ENCODE peak calls at places on chromosomes 2 and 18, in eight cellular contexts. One of them, this sample, is unnamed.

GRCh38 chr2:20065885-20066602 is 14.6 kb upstream of the LAPTM4A start:
- DNase-seq in neuronal stem cell: no peak
- DNase-seq in caudate nucleus: no peak
- DNase-seq in mammary epithelial cell: peak
- DNase-seq in right cardiac atrium: peak
- DNase-seq in sigmoid colon: peak
- DNase-seq in GM23338: no peak
- DNase-seq in coronary artery: no peak
- DNase-seq in this sample: peak

GRCh38 chr2:57510704-57511103 is 535.9 kb upstream of the VRK2 start:
- DNase-seq in neuronal stem cell: no peak
- DNase-seq in caudate nucleus: no peak
- DNase-seq in mammary epithelial cell: no peak
- DNase-seq in right cardiac atrium: no peak
- DNase-seq in sigmoid colon: no peak
- DNase-seq in GM23338: peak
- DNase-seq in coronary artery: no peak
- DNase-seq in this sample: no peak

GRCh38 chr18:49517483-49517882 is 30.4 kb upstream of the C18orf32 start:
- DNase-seq in neuronal stem cell: no peak
- DNase-seq in caudate nucleus: no peak
- DNase-seq in mammary epithelial cell: no peak
- DNase-seq in right cardiac atrium: no peak
- DNase-seq in sigmoid colon: no peak
- DNase-seq in GM23338: no peak
- DNase-seq in coronary artery: no peak
- DNase-seq in this sample: no peak

GRCh38 chr2:29293830-29294438 is 178.7 kb downstream of the CLIP4 start:
- DNase-seq in neuronal stem cell: peak
- DNase-seq in caudate nucleus: no peak
- DNase-seq in mammary epithelial cell: peak
- DNase-seq in right cardiac atrium: no peak
- DNase-seq in sigmoid colon: no peak
- DNase-seq in GM23338: peak
- DNase-seq in coronary artery: no peak
- DNase-seq in this sample: no peak

GRCh38 chr18:9109523-9109922 is 7.0 kb downstream of the NDUFV2 start:
- DNase-seq in neuronal stem cell: no peak
- DNase-seq in caudate nucleus: no peak
- DNase-seq in mammary epithelial cell: no peak
- DNase-seq in right cardiac atrium: no peak
- DNase-seq in sigmoid colon: no peak
- DNase-seq in GM23338: no peak
- DNase-seq in coronary artery: no peak
- DNase-seq in this sample: no peak

GRCh38 chr2:40165503-40165867 is 286.4 kb downstream of the SLC8A1 start:
- DNase-seq in neuronal stem cell: no peak
- DNase-seq in caudate nucleus: no peak
- DNase-seq in mammary epithelial cell: no peak
- DNase-seq in right cardiac atrium: peak
- DNase-seq in sigmoid colon: peak
- DNase-seq in GM23338: no peak
- DNase-seq in coronary artery: no peak
- DNase-seq in this sample: no peak

GRCh38 chr2:159460227-159460626 is 156.1 kb downstream of the BAZ2B start:
- DNase-seq in neuronal stem cell: no peak
- DNase-seq in caudate nucleus: no peak
- DNase-seq in mammary epithelial cell: no peak
- DNase-seq in right cardiac atrium: no peak
- DNase-seq in sigmoid colon: no peak
- DNase-seq in GM23338: no peak
- DNase-seq in coronary artery: no peak
- DNase-seq in this sample: no peak

GRCh38 chr2:55014962-55015939 is 35.0 kb downstream of the RTN4 start:
- DNase-seq in neuronal stem cell: no peak
- DNase-seq in caudate nucleus: no peak
- DNase-seq in mammary epithelial cell: peak
- DNase-seq in right cardiac atrium: peak
- DNase-seq in sigmoid colon: peak
- DNase-seq in GM23338: peak
- DNase-seq in coronary artery: no peak
- DNase-seq in this sample: no peak

GRCh38 chr2:120518819-120519218 is 172.9 kb downstream of the INHBB start:
- DNase-seq in neuronal stem cell: no peak
- DNase-seq in caudate nucleus: no peak
- DNase-seq in mammary epithelial cell: no peak
- DNase-seq in right cardiac atrium: no peak
- DNase-seq in sigmoid colon: no peak
- DNase-seq in GM23338: no peak
- DNase-seq in coronary artery: no peak
- DNase-seq in this sample: no peak

GRCh38 chr2:29420999-29421856 is 306.0 kb downstream of the CLIP4 start:
- DNase-seq in neuronal stem cell: no peak
- DNase-seq in caudate nucleus: no peak
- DNase-seq in mammary epithelial cell: no peak
- DNase-seq in right cardiac atrium: no peak
- DNase-seq in sigmoid colon: no peak
- DNase-seq in GM23338: no peak
- DNase-seq in coronary artery: no peak
- DNase-seq in this sample: peak

GRCh38 chr2:126885701-126886121 is 13.0 kb upstream of the TEX51 start:
- DNase-seq in neuronal stem cell: no peak
- DNase-seq in caudate nucleus: no peak
- DNase-seq in mammary epithelial cell: no peak
- DNase-seq in right cardiac atrium: peak
- DNase-seq in sigmoid colon: peak
- DNase-seq in GM23338: peak
- DNase-seq in coronary artery: peak
- DNase-seq in this sample: no peak

GRCh38 chr18:27793013-27793412 is 383.9 kb downstream of the CDH2 start:
- DNase-seq in neuronal stem cell: no peak
- DNase-seq in caudate nucleus: no peak
- DNase-seq in mammary epithelial cell: no peak
- DNase-seq in right cardiac atrium: no peak
- DNase-seq in sigmoid colon: no peak
- DNase-seq in GM23338: no peak
- DNase-seq in coronary artery: no peak
- DNase-seq in this sample: no peak

GRCh38 chr2:64470921-64471320 is 17.0 kb downstream of the LGALSL start:
- DNase-seq in neuronal stem cell: no peak
- DNase-seq in caudate nucleus: no peak
- DNase-seq in mammary epithelial cell: no peak
- DNase-seq in right cardiac atrium: no peak
- DNase-seq in sigmoid colon: no peak
- DNase-seq in GM23338: no peak
- DNase-seq in coronary artery: no peak
- DNase-seq in this sample: no peak

GRCh38 chr2:189157431-189157830 is 22.1 kb downstream of the COL5A2 start:
- DNase-seq in neuronal stem cell: no peak
- DNase-seq in caudate nucleus: no peak
- DNase-seq in mammary epithelial cell: no peak
- DNase-seq in right cardiac atrium: no peak
- DNase-seq in sigmoid colon: no peak
- DNase-seq in GM23338: no peak
- DNase-seq in coronary artery: no peak
- DNase-seq in this sample: no peak

GRCh38 chr2:112134120-112134519 is 4.1 kb upstream of the FBLN7 start:
- DNase-seq in neuronal stem cell: no peak
- DNase-seq in caudate nucleus: no peak
- DNase-seq in mammary epithelial cell: no peak
- DNase-seq in right cardiac atrium: no peak
- DNase-seq in sigmoid colon: no peak
- DNase-seq in GM23338: no peak
- DNase-seq in coronary artery: no peak
- DNase-seq in this sample: no peak

GRCh38 chr18:44545359-44545985 is 135.2 kb upstream of the SETBP1 start:
- DNase-seq in neuronal stem cell: no peak
- DNase-seq in caudate nucleus: no peak
- DNase-seq in mammary epithelial cell: no peak
- DNase-seq in right cardiac atrium: no peak
- DNase-seq in sigmoid colon: no peak
- DNase-seq in GM23338: no peak
- DNase-seq in coronary artery: no peak
- DNase-seq in this sample: no peak

GRCh38 chr2:42900226-42900744 is 107.9 kb upstream of the HAAO start:
- DNase-seq in neuronal stem cell: no peak
- DNase-seq in caudate nucleus: no peak
- DNase-seq in mammary epithelial cell: no peak
- DNase-seq in right cardiac atrium: no peak
- DNase-seq in sigmoid colon: no peak
- DNase-seq in GM23338: no peak
- DNase-seq in coronary artery: no peak
- DNase-seq in this sample: no peak

GRCh38 chr2:159172403-159172802 is 114.1 kb downstream of the WDSUB1 start:
- DNase-seq in neuronal stem cell: no peak
- DNase-seq in caudate nucleus: no peak
- DNase-seq in mammary epithelial cell: no peak
- DNase-seq in right cardiac atrium: no peak
- DNase-seq in sigmoid colon: no peak
- DNase-seq in GM23338: no peak
- DNase-seq in coronary artery: no peak
- DNase-seq in this sample: no peak

GRCh38 chr2:73285162-73285739 is 973 bp upstream of the FBXO41 start:
- DNase-seq in neuronal stem cell: no peak
- DNase-seq in caudate nucleus: no peak
- DNase-seq in mammary epithelial cell: no peak
- DNase-seq in right cardiac atrium: peak
- DNase-seq in sigmoid colon: no peak
- DNase-seq in GM23338: no peak
- DNase-seq in coronary artery: no peak
- DNase-seq in this sample: no peak
- H3K27ac ChIP-seq in neuronal stem cell: no peak
- H3K27ac ChIP-seq in caudate nucleus: peak
- H3K27ac ChIP-seq in mammary epithelial cell: no peak
- H3K27ac ChIP-seq in right cardiac atrium: no peak
- H3K27ac ChIP-seq in sigmoid colon: no peak
- H3K27ac ChIP-seq in GM23338: peak
- H3K27ac ChIP-seq in coronary artery: no peak
- H3K27ac ChIP-seq in this sample: no peak

DNA sequence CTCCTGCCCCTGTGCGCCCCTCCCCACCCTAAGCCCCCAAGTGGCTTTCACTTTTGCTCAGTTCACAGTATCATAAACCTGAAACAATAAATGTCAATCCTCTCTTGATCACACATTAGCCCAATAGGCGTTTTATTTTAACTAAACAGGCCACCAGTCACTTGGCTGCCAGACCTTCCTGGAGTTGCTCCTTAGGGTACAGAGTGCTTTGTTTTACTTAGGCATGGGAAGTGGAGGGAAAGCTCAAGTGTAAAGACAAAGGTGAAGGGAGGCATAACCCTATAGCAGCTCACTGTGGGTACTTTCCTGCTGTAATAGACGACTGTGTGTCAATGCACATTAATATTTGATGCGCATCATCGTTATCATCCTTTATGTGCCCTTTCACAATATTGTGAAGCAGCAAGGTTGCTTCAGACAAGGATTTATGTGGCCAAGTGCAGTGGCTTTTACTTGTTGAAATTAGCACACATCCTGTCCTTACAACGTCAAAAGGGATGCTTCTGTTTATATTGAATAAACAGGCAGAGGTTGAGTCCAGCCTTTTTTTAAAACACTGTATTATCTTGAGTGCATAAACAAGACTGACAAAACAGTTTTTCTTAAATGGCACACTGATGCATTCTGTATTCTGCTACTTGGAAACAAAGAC is 168.5 kb downstream of the TMEFF2 start:
- DNase-seq in neuronal stem cell: no peak
- DNase-seq in caudate nucleus: no peak
- DNase-seq in mammary epithelial cell: no peak
- DNase-seq in right cardiac atrium: no peak
- DNase-seq in sigmoid colon: no peak
- DNase-seq in GM23338: peak
- DNase-seq in coronary artery: no peak
- DNase-seq in this sample: no peak
- H3K27ac ChIP-seq in neuronal stem cell: no peak
- H3K27ac ChIP-seq in caudate nucleus: no peak
- H3K27ac ChIP-seq in mammary epithelial cell: no peak
- H3K27ac ChIP-seq in right cardiac atrium: peak
- H3K27ac ChIP-seq in sigmoid colon: peak
- H3K27ac ChIP-seq in GM23338: peak
- H3K27ac ChIP-seq in coronary artery: no peak
- H3K27ac ChIP-seq in this sample: peak

GRCh38 chr2:104046466-104046865 is 807.4 kb upstream of the POU3F3 start:
- DNase-seq in neuronal stem cell: no peak
- DNase-seq in caudate nucleus: no peak
- DNase-seq in mammary epithelial cell: no peak
- DNase-seq in right cardiac atrium: no peak
- DNase-seq in sigmoid colon: no peak
- DNase-seq in GM23338: no peak
- DNase-seq in coronary artery: no peak
- DNase-seq in this sample: no peak
- H3K27ac ChIP-seq in neuronal stem cell: no peak
- H3K27ac ChIP-seq in caudate nucleus: no peak
- H3K27ac ChIP-seq in mammary epithelial cell: no peak
- H3K27ac ChIP-seq in right cardiac atrium: no peak
- H3K27ac ChIP-seq in sigmoid colon: no peak
- H3K27ac ChIP-seq in GM23338: no peak
- H3K27ac ChIP-seq in coronary artery: no peak
- H3K27ac ChIP-seq in this sample: no peak

GRCh38 chr2:51220080-51220479 is 188.1 kb upstream of the NRXN1 start:
- DNase-seq in neuronal stem cell: no peak
- DNase-seq in caudate nucleus: no peak
- DNase-seq in mammary epithelial cell: no peak
- DNase-seq in right cardiac atrium: no peak
- DNase-seq in sigmoid colon: no peak
- DNase-seq in GM23338: no peak
- DNase-seq in coronary artery: no peak
- DNase-seq in this sample: no peak

GRCh38 chr2:51218057-51218456 is 186.1 kb upstream of the NRXN1 start:
- DNase-seq in neuronal stem cell: no peak
- DNase-seq in caudate nucleus: no peak
- DNase-seq in mammary epithelial cell: no peak
- DNase-seq in right cardiac atrium: no peak
- DNase-seq in sigmoid colon: no peak
- DNase-seq in GM23338: no peak
- DNase-seq in coronary artery: no peak
- DNase-seq in this sample: no peak

GRCh38 chr2:51220606-51221005 is 188.7 kb upstream of the NRXN1 start:
- DNase-seq in neuronal stem cell: no peak
- DNase-seq in caudate nucleus: no peak
- DNase-seq in mammary epithelial cell: no peak
- DNase-seq in right cardiac atrium: no peak
- DNase-seq in sigmoid colon: no peak
- DNase-seq in GM23338: no peak
- DNase-seq in coronary artery: no peak
- DNase-seq in this sample: no peak

GRCh38 chr2:51222106-51222505 is 190.2 kb upstream of the NRXN1 start:
- DNase-seq in neuronal stem cell: no peak
- DNase-seq in caudate nucleus: no peak
- DNase-seq in mammary epithelial cell: no peak
- DNase-seq in right cardiac atrium: no peak
- DNase-seq in sigmoid colon: no peak
- DNase-seq in GM23338: no peak
- DNase-seq in coronary artery: no peak
- DNase-seq in this sample: no peak

DNA sequence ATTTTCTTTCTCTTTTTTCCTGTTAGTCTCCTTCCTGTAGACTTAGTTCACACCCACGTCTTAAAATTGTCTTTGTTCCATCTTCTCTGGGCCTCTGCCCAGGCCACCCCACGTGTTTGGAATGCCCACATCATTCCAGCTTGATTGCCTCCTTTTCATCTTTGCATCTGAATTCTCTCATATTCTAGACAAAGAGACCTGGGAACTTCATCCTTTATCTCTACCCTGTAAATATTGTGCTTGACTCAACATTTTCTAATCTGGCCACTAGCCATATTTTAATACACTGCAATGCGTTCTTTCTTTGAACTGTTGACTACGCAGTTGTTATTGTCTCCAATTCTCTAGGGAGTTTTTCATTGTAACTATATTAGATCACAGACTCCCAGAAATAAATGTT is 187.5 kb upstream of the NRXN1 start:
- DNase-seq in neuronal stem cell: no peak
- DNase-seq in caudate nucleus: no peak
- DNase-seq in mammary epithelial cell: no peak
- DNase-seq in right cardiac atrium: peak
- DNase-seq in sigmoid colon: no peak
- DNase-seq in GM23338: peak
- DNase-seq in coronary artery: no peak
- DNase-seq in this sample: no peak
- H3K27ac ChIP-seq in neuronal stem cell: no peak
- H3K27ac ChIP-seq in caudate nucleus: no peak
- H3K27ac ChIP-seq in mammary epithelial cell: no peak
- H3K27ac ChIP-seq in right cardiac atrium: no peak
- H3K27ac ChIP-seq in sigmoid colon: no peak
- H3K27ac ChIP-seq in GM23338: no peak
- H3K27ac ChIP-seq in coronary artery: no peak
- H3K27ac ChIP-seq in this sample: no peak

This sample was measured in vagina.